ENCODE peak calls at places on chromosomes 12 and 14, in four cellular contexts. N is psoas muscle, D is WTC11, X is HL-60. C is an unnamed sample.
A peak's percentile ranks its signal among the peaks of the same experiment; 100 is the strongest.

GRCh38 chr12:99498756-99499155 is 148.8 kb upstream of the GARIN6 start:
- DNase-seq in N (no peak), D (no peak), X (no peak), C (no peak)

GRCh38 chr14:63542231-63542999 is 762 bp downstream of the PPP2R5E start:
- DNase-seq in N (no peak), D (peak; percentile 36), X (no peak), C (peak; percentile 51)

GRCh38 chr14:95891742-95892141 is 15.1 kb downstream of the TUNAR start:
- DNase-seq in N (no peak), D (no peak), X (no peak), C (no peak)

GRCh38 chr14:88129306-88130056 is 124.5 kb downstream of the GPR65 start:
- DNase-seq in N (no peak), D (no peak), X (peak; percentile 66), C (no peak)

GRCh38 chr12:120013659-120014380 is 24.8 kb downstream of the BICDL1 start:
- DNase-seq in N (no peak), D (no peak), X (no peak), C (no peak)

GRCh38 chr12:59938190-59938962 is 342.5 kb downstream of the SLC16A7 start:
- DNase-seq in N (no peak), D (no peak), X (no peak), C (no peak)

GRCh38 chr12:67366530-67367196 is 97.5 kb downstream of the CAND1 start:
- DNase-seq in N (no peak), D (no peak), X (no peak), C (no peak)

GRCh38 chr12:123546281-123546680 is 12.8 kb upstream of the RILPL1 start:
- DNase-seq in N (no peak), D (no peak), X (no peak), C (no peak)

GRCh38 chr14:80850197-80850814 is 91.2 kb downstream of the CEP128 start:
- DNase-seq in N (no peak), D (no peak), X (no peak), C (no peak)

GRCh38 chr12:612886-613285 is 50.4 kb downstream of the NINJ2 start:
- DNase-seq in N (no peak), D (no peak), X (no peak), C (no peak)

GRCh38 chr14:94922595-94923239 is 152.8 kb upstream of the GSC start:
- DNase-seq in N (no peak), D (no peak), X (no peak), C (no peak)

GRCh38 chr14:93375673-93376156 is 28.7 kb downstream of the COX8C start:
- DNase-seq in N (no peak), D (no peak), X (peak; percentile 86), C (no peak)

GRCh38 chr12:6987956-6988573 is 17.4 kb downstream of the EMG1 start:
- DNase-seq in N (no peak), D (no peak), X (no peak), C (no peak)

GRCh38 chr12:21694660-21695059 is 37.0 kb upstream of the LDHB start:
- DNase-seq in N (no peak), D (no peak), X (no peak), C (no peak)

GRCh38 chr12:62679569-62679968 is 212.9 kb downstream of the MON2 start:
- DNase-seq in N (no peak), D (no peak), X (no peak), C (no peak)

GRCh38 chr14:42806909-42807315 is 1200.2 kb downstream of the LRFN5 start:
- DNase-seq in N (no peak), D (no peak), X (no peak), C (no peak)

GRCh38 chr12:34377243-34378035 is 355.1 kb downstream of the ALG10 start:
- DNase-seq in N (no peak), D (no peak), X (no peak), C (no peak)

GRCh38 chr14:103128631-103129300 is 5.5 kb downstream of the TNFAIP2 start:
- DNase-seq in N (no peak), D (no peak), X (no peak), C (no peak)

GRCh38 chr12:24489939-24490338 is 459.0 kb downstream of the BCAT1 start:
- DNase-seq in N (no peak), D (no peak), X (no peak), C (no peak)

GRCh38 chr14:55430024-55430690 is 10.3 kb downstream of the TBPL2 start:
- DNase-seq in N (no peak), D (no peak), X (no peak), C (no peak)

GRCh38 chr12:72028966-72029365 is 90.3 kb downstream of the TPH2 start:
- DNase-seq in N (no peak), D (no peak), X (no peak), C (no peak)

GRCh38 chr14:103966631-103967030 is 24.3 kb upstream of the RD3L start:
- DNase-seq in N (no peak), D (no peak), X (no peak), C (no peak)

GRCh38 chr14:34012369-34012768 is 61.5 kb upstream of the EGLN3 start:
- DNase-seq in N (no peak), D (no peak), X (no peak), C (no peak)

GRCh38 chr12:15855646-15856045 is 26.5 kb upstream of the STRAP start:
- DNase-seq in N (no peak), D (no peak), X (no peak), C (no peak)

GRCh38 chr12:45518516-45519235 is 210.8 kb upstream of the ARID2 start:
- DNase-seq in N (no peak), D (no peak), X (no peak), C (no peak)

GRCh38 chr12:16344269-16344668 is 3.2 kb upstream of the MGST1 start:
- DNase-seq in N (no peak), D (no peak), X (no peak), C (no peak)

GRCh38 chr12:25186788-25187397 is 8.1 kb downstream of the DNAI7 start:
- DNase-seq in N (no peak), D (no peak), X (no peak), C (no peak)

GRCh38 chr12:1351926-1352325 is 242.5 kb downstream of the FBXL14 start:
- DNase-seq in N (no peak), D (no peak), X (no peak), C (no peak)

GRCh38 chr12:70660620-70661219 is 23.5 kb upstream of the PTPRB start:
- DNase-seq in N (no peak), D (no peak), X (no peak), C (no peak)

GRCh38 chr14:28755930-28756895 is 10.4 kb upstream of the FOXG1 start:
- DNase-seq in N (no peak), D (no peak), X (no peak), C (no peak)

GRCh38 chr14:93728651-93729016 is 59.7 kb downstream of the PRIMA1 start:
- DNase-seq in N (no peak), D (no peak), X (no peak), C (no peak)

DNA sequence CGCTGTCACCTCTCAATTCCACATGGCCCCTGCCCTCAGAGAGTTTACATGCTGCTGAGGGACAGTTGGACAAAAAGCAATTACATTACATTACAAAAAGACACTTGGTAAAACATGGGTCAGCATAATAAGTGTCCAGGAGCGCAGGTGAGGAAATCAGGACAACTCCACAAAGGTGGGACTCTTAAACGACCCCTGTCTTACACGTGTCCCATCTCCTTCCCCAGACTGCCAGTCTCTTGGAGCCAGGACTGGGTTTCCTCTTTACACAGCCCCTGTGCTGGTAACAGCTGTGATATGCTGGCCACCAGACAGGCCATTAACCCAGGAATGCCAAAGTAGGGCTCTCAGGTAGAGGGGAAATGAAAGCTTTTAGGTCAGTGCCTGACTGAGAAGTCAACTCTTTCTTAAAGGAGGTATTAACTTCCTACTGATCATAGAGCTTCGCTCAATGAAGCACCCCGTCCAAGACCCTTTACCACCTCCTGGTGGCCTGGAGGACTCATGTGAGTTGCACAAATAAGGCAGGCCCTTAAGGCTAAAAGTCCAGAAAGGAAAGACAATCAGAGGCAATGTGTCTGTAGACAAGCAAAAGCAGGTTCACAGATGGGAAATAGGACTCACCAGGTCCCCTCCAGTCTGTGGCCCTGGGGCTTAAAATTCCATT is 55.5 kb downstream of the ANO2 start:
- DNase-seq in N (no peak), D (no peak), X (no peak), C (no peak)
- TF ChIP-seq CTCF in N (no peak), D (no peak), X (no peak), C (no peak)

DNA sequence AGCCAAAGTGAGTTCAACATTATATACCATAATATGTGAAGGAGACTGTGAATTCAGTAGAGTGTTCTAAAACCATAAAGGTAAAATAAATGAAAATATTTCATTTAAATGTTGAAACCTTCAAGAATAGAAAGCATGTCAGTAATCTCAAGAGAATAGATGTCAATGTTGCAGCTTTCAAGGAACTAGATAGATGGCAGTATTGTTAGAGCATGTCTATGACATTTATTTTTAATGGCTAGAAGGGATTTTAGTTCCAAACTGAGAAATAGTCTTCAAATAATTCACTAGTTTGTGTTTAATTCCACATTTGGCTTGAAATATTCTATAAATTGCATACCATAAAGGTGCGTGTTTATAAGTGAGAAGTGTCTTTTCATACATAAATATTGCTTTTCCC is 326.5 kb downstream of the FLRT2 start:
- DNase-seq in N (no peak), D (no peak), X (no peak), C (no peak)
- TF ChIP-seq CTCF in N (no peak), D (no peak), X (no peak), C (no peak)

DNA sequence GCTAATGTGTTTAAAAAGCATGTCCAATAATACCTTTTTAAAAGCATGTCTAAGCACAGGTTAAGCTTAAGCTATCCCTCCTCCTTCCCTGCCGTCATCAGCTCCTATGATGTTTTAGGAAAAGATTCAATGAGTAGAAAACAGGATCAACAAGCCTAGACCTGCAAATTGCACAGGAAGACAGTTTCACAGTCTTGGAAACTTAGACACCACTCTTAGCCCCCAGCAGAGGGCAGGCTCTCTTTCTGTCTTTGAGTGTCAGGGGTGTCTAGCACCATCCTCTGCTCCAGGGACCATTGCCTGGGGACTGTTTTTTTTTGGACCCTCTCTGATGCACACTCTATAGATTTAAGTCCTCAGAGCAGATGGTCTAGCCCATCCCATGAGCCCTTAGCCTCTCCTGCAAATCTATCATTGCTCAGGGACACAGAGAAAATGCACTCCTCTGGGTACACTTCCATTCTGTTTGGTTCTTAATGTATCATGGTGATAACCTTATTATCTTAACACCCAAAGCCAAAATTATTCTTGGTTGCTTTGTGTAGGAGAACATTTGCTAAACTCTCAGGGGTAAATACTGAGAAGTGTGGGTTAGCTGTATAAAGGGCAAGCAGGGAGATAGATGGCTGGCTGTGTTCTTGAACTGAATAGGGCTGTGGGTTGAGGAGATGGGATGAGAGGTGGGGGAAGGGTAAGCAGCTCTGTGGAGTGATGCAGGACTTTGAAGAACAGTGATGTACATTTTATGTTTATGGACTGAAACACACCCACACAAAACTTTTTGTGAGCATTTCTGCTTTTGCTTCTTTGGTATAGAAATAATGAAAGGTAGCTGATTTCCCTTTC is 259.9 kb upstream of the DDHD1 start:
- DNase-seq in N (no peak), D (no peak), X (no peak), C (peak; percentile 3)
- TF ChIP-seq CTCF in N (no peak), D (no peak), X (peak; percentile 18), C (peak; percentile 50)

DNA sequence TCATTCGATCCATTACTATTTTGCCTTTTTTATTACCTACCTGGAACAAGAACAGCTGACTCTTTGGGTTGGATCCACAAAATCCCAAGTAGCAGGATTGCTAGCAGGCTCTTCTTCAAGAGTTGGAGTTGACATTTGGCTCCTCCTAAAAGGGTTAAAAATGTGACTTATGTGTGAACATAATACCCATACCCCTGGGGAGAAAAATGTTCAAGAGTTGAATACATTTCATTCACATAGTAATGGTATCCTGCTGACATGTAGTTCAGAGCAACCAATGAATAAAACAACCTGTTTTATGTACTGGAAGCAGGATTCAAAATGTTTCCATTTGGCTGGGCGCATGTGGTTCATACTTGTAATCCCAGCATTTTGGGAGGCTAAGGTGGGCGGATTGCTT is 264.7 kb downstream of the MED13L start:
- DNase-seq in N (no peak), D (no peak), X (no peak), C (no peak)
- TF ChIP-seq CTCF in N (no peak), D (no peak), X (no peak), C (no peak)

C was measured in nephron progenitor cell.